ENCODE peak calls at places on chromosomes 6 and 20, in nine cellular contexts. One of them, this sample, is unnamed.

GRCh38 chr6:804771-805170 is 111.8 kb upstream of the EXOC2 start:
- DNase-seq in brain microvascular endothelial cell: no peak
- DNase-seq in tibial nerve: no peak
- DNase-seq in HL-60: no peak
- DNase-seq in tibial artery: no peak
- DNase-seq in CD4-positive, alpha-beta T cell: no peak
- DNase-seq in HCT116: no peak
- DNase-seq in HepG2: no peak
- DNase-seq in transverse colon: no peak
- DNase-seq in this sample: no peak

GRCh38 chr6:122268394-122268793 is 131.1 kb upstream of the HSF2 start:
- DNase-seq in HL-60: no peak
- DNase-seq in HepG2: no peak
- DNase-seq in CD4-positive, alpha-beta T cell: no peak
- DNase-seq in transverse colon: no peak
- DNase-seq in tibial artery: no peak
- DNase-seq in brain microvascular endothelial cell: no peak
- DNase-seq in tibial nerve: no peak
- DNase-seq in HCT116: no peak
- DNase-seq in this sample: no peak

GRCh38 chr6:120378582-120379220 is 955.6 kb downstream of the TBC1D32 start:
- DNase-seq in brain microvascular endothelial cell: no peak
- DNase-seq in HepG2: peak; percentile 72
- DNase-seq in HL-60: peak; percentile 5
- DNase-seq in HCT116: peak; percentile 70
- DNase-seq in CD4-positive, alpha-beta T cell: no peak
- DNase-seq in tibial nerve: no peak
- DNase-seq in tibial artery: no peak
- DNase-seq in transverse colon: no peak
- DNase-seq in this sample: no peak

GRCh38 chr20:61556116-61556515 is 304.1 kb downstream of the CDH4 start:
- DNase-seq in brain microvascular endothelial cell: peak; percentile 46
- DNase-seq in HepG2: no peak
- DNase-seq in HCT116: no peak
- DNase-seq in CD4-positive, alpha-beta T cell: no peak
- DNase-seq in HL-60: no peak
- DNase-seq in tibial artery: no peak
- DNase-seq in tibial nerve: no peak
- DNase-seq in transverse colon: no peak
- DNase-seq in this sample: no peak

GRCh38 chr6:96899019-96899418 is 1.3 kb upstream of the NDUFAF4 start:
- DNase-seq in tibial artery: no peak
- DNase-seq in CD4-positive, alpha-beta T cell: no peak
- DNase-seq in HCT116: peak; percentile 37
- DNase-seq in HepG2: peak; percentile 19
- DNase-seq in HL-60: peak; percentile 13
- DNase-seq in transverse colon: peak; percentile 23
- DNase-seq in tibial nerve: peak; percentile 46
- DNase-seq in brain microvascular endothelial cell: peak; percentile 44
- DNase-seq in this sample: no peak

GRCh38 chr20:48846516-48847492 is 19.0 kb upstream of the PREX1 start:
- DNase-seq in brain microvascular endothelial cell: no peak
- DNase-seq in tibial artery: no peak
- DNase-seq in HL-60: peak; percentile 61
- DNase-seq in HCT116: no peak
- DNase-seq in CD4-positive, alpha-beta T cell: no peak
- DNase-seq in tibial nerve: no peak
- DNase-seq in HepG2: no peak
- DNase-seq in transverse colon: peak; percentile 27
- DNase-seq in this sample: no peak

GRCh38 chr6:35973670-35974222 is 50.7 kb downstream of the SLC26A8 start:
- DNase-seq in HCT116: no peak
- DNase-seq in HepG2: peak; percentile 93
- DNase-seq in HL-60: no peak
- DNase-seq in tibial artery: no peak
- DNase-seq in brain microvascular endothelial cell: no peak
- DNase-seq in tibial nerve: no peak
- DNase-seq in CD4-positive, alpha-beta T cell: no peak
- DNase-seq in transverse colon: peak; percentile 41
- DNase-seq in this sample: peak; percentile 68

GRCh38 chr20:10404023-10404628 is 29.9 kb downstream of the MKKS start:
- DNase-seq in transverse colon: no peak
- DNase-seq in CD4-positive, alpha-beta T cell: no peak
- DNase-seq in HCT116: no peak
- DNase-seq in HL-60: peak; percentile 60
- DNase-seq in tibial artery: no peak
- DNase-seq in brain microvascular endothelial cell: no peak
- DNase-seq in HepG2: no peak
- DNase-seq in tibial nerve: no peak
- DNase-seq in this sample: no peak

GRCh38 chr20:33650753-33651561 is 11.2 kb upstream of the C20orf144 start:
- DNase-seq in transverse colon: peak; percentile 64
- DNase-seq in brain microvascular endothelial cell: no peak
- DNase-seq in CD4-positive, alpha-beta T cell: no peak
- DNase-seq in tibial nerve: no peak
- DNase-seq in HepG2: no peak
- DNase-seq in tibial artery: no peak
- DNase-seq in HL-60: no peak
- DNase-seq in HCT116: no peak
- DNase-seq in this sample: no peak

GRCh38 chr6:97586344-97586743 is 303.3 kb upstream of the MMS22L start:
- DNase-seq in tibial nerve: no peak
- DNase-seq in tibial artery: no peak
- DNase-seq in brain microvascular endothelial cell: peak; percentile 3
- DNase-seq in HepG2: peak; percentile 0
- DNase-seq in transverse colon: no peak
- DNase-seq in HL-60: no peak
- DNase-seq in HCT116: no peak
- DNase-seq in CD4-positive, alpha-beta T cell: no peak
- DNase-seq in this sample: no peak

GRCh38 chr6:169852504-169853195 is 101.2 kb downstream of the ERMARD start:
- DNase-seq in HepG2: no peak
- DNase-seq in transverse colon: no peak
- DNase-seq in HL-60: no peak
- DNase-seq in HCT116: no peak
- DNase-seq in tibial artery: no peak
- DNase-seq in CD4-positive, alpha-beta T cell: no peak
- DNase-seq in brain microvascular endothelial cell: no peak
- DNase-seq in tibial nerve: no peak
- DNase-seq in this sample: no peak

GRCh38 chr6:1702580-1703051 is 92.9 kb downstream of the FOXC1 start:
- DNase-seq in HCT116: no peak
- DNase-seq in transverse colon: no peak
- DNase-seq in CD4-positive, alpha-beta T cell: no peak
- DNase-seq in brain microvascular endothelial cell: no peak
- DNase-seq in HL-60: no peak
- DNase-seq in HepG2: peak; percentile 84
- DNase-seq in tibial nerve: no peak
- DNase-seq in tibial artery: no peak
- DNase-seq in this sample: no peak

GRCh38 chr20:47020231-47020630 is 125.6 kb downstream of the EYA2 start:
- DNase-seq in tibial artery: no peak
- DNase-seq in HL-60: no peak
- DNase-seq in HCT116: no peak
- DNase-seq in HepG2: no peak
- DNase-seq in brain microvascular endothelial cell: no peak
- DNase-seq in CD4-positive, alpha-beta T cell: no peak
- DNase-seq in transverse colon: no peak
- DNase-seq in tibial nerve: no peak
- DNase-seq in this sample: no peak

GRCh38 chr6:43997342-43997677 is 129.9 kb downstream of the MRPL14 start:
- DNase-seq in transverse colon: peak; percentile 57
- DNase-seq in HepG2: no peak
- DNase-seq in tibial nerve: no peak
- DNase-seq in brain microvascular endothelial cell: no peak
- DNase-seq in HL-60: no peak
- DNase-seq in HCT116: no peak
- DNase-seq in tibial artery: no peak
- DNase-seq in CD4-positive, alpha-beta T cell: no peak
- DNase-seq in this sample: no peak

DNA sequence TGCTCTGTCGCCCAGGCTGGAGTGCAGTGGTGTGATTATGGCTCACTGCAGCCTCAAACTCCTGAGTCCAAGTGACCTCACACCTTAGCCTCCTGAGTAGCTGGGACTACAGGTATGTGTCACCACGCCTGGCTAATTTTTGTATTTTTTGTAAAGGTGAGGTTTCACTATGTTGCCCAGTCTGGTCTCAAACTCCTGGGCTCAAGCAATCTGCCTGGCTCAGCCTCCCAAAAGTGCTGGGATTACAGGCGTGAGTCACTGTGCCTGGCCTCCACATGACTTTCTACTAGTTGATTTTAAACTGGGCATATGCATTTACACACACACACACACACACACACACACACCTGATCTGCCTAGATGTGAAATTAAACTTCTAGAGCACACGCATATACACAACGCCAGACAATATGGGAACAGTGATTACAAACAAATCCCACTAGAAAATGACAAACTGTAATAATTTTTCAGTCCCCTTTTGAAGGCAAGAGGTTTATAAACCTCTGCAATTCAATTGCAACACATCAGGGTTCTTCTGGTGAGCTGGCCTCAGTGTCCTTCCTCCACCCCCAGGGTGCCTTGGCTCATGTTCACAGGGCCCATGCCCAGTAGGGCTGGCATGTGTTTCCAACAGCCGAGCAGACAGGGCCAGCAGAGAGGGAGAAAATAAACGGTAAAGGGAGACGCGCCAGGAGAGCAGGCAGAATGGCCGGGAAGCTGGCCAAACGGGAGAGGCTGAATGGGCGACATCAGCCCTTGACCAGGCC is 31.2 kb downstream of the PARD6B start:
- DNase-seq in HCT116: no peak
- DNase-seq in tibial nerve: no peak
- DNase-seq in HL-60: no peak
- DNase-seq in tibial artery: peak; percentile 92
- DNase-seq in brain microvascular endothelial cell: peak; percentile 52
- DNase-seq in HepG2: peak; percentile 34
- DNase-seq in transverse colon: peak; percentile 62
- DNase-seq in CD4-positive, alpha-beta T cell: no peak
- DNase-seq in this sample: peak; percentile 95
- H3K27ac ChIP-seq in HCT116: peak overlapping the region; percentile 92
- H3K27ac ChIP-seq in tibial nerve: no peak overlapping the region
- H3K27ac ChIP-seq in HL-60: no peak overlapping the region
- H3K27ac ChIP-seq in tibial artery: peak overlapping the region; percentile 24
- H3K27ac ChIP-seq in brain microvascular endothelial cell: no peak overlapping the region
- H3K27ac ChIP-seq in HepG2: peak overlapping the region; percentile 66
- H3K27ac ChIP-seq in transverse colon: peak overlapping the region; percentile 79
- H3K27ac ChIP-seq in CD4-positive, alpha-beta T cell: no peak overlapping the region
- H3K27ac ChIP-seq in this sample: peak overlapping the region; percentile 70

DNA sequence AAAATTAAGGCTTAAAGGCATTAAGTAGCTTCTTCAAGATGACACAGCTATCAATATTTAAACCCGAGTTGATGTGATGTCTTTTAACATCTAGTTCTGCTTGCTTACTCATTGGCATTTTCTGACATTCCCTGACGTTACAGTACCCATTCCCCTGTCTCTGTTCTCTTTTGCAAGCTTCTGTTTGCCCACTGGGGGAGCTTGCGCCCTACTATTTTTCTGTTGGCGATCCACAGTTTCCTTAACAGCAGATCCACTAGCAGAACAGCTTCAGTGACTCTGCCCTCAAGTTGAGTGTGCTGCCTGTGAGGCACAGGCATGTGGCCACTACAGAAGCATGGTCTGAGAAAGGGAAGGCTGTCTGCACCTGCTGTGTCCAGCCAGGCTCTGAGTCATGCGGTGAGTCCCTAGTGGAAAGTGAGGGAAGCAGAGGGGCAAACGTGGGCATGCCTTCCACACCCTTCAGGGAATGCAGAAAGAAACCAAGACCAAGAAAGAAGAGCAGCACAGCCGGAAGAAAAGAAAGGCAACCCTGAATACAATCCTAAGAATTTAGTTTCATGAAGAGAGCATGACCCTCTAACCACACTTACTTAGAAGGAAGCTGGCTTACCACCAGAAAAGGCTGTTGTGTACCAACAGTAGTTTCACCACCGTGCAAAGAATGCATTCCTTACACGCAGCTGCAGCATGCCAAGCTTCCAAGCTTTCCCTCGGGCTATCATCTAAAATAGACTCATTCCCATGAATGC is 97.7 kb upstream of the VGLL2 start:
- DNase-seq in tibial artery: no peak
- DNase-seq in HepG2: no peak
- DNase-seq in brain microvascular endothelial cell: no peak
- DNase-seq in tibial nerve: no peak
- DNase-seq in HL-60: no peak
- DNase-seq in transverse colon: no peak
- DNase-seq in HCT116: peak; percentile 6
- DNase-seq in CD4-positive, alpha-beta T cell: no peak
- DNase-seq in this sample: no peak
- TF ChIP-seq CTCF in tibial artery: no peak
- TF ChIP-seq CTCF in HepG2: peak; percentile 16
- TF ChIP-seq CTCF in brain microvascular endothelial cell: peak; percentile 30
- TF ChIP-seq CTCF in tibial nerve: no peak
- TF ChIP-seq CTCF in HL-60: no peak
- TF ChIP-seq CTCF in transverse colon: no peak
- TF ChIP-seq CTCF in HCT116: peak; percentile 48
- TF ChIP-seq CTCF in CD4-positive, alpha-beta T cell: no peak
- TF ChIP-seq CTCF in this sample: no peak

DNA sequence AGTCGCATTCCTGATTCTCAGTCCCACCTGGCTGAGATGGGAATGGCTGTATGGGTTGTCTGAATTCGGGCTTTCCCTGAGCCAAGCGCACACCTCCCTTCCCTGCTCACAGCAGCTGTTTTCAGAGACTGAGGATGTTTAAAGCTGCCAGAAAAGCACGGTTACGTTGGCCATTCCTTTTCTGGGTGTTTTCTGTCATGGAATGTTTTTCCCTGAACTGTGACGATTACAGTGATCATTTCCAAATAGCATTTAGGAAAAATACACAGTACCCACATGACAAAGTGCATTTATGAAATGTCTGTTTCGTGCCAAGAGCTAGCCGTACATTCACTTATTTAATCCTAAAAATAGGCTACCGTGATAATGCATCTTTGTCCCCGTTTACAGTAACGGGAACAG is 36.7 kb downstream of the SYNJ2 start:
- DNase-seq in HepG2: no peak
- DNase-seq in HCT116: no peak
- DNase-seq in brain microvascular endothelial cell: no peak
- DNase-seq in CD4-positive, alpha-beta T cell: no peak
- DNase-seq in tibial nerve: no peak
- DNase-seq in HL-60: no peak
- DNase-seq in transverse colon: no peak
- DNase-seq in tibial artery: peak; percentile 67
- DNase-seq in this sample: no peak
- H3K27ac ChIP-seq in HepG2: peak overlapping the region; percentile 18
- H3K27ac ChIP-seq in HCT116: no peak overlapping the region
- H3K27ac ChIP-seq in brain microvascular endothelial cell: peak overlapping the region; percentile 82
- H3K27ac ChIP-seq in CD4-positive, alpha-beta T cell: no peak overlapping the region
- H3K27ac ChIP-seq in tibial nerve: no peak overlapping the region
- H3K27ac ChIP-seq in HL-60: no peak overlapping the region
- H3K27ac ChIP-seq in transverse colon: peak overlapping the region; percentile 61
- H3K27ac ChIP-seq in tibial artery: peak overlapping the region; percentile 80
- H3K27ac ChIP-seq in this sample: no peak overlapping the region

DNA sequence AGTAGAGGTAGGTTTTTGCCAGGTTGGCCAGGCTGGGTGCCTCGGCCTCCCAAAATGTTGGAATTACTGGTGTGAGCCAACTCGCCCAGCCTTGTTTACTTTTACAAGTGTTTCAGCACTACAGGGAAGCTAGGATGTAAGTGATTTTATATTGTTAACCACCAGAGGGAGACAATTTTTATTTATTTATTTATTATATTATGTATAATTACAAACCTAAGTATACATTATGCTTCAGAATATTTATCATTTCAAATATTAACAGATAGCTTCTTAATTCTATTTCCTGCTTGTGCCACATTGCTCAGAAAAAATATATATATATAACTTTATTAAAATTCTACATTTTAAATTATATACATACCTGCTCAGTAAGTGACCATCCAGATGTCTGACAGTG is 9.8 kb downstream of the MMUT start:
- DNase-seq in HCT116: no peak
- DNase-seq in HL-60: no peak
- DNase-seq in transverse colon: no peak
- DNase-seq in HepG2: peak; percentile 6
- DNase-seq in CD4-positive, alpha-beta T cell: no peak
- DNase-seq in brain microvascular endothelial cell: no peak
- DNase-seq in tibial artery: no peak
- DNase-seq in tibial nerve: no peak
- DNase-seq in this sample: no peak
- TF ChIP-seq CTCF in HCT116: peak; percentile 6
- TF ChIP-seq CTCF in HL-60: no peak
- TF ChIP-seq CTCF in transverse colon: peak; percentile 34
- TF ChIP-seq CTCF in HepG2: peak; percentile 21
- TF ChIP-seq CTCF in CD4-positive, alpha-beta T cell: peak; percentile 42
- TF ChIP-seq CTCF in brain microvascular endothelial cell: peak; percentile 36
- TF ChIP-seq CTCF in tibial artery: no peak
- TF ChIP-seq CTCF in tibial nerve: no peak
- TF ChIP-seq CTCF in this sample: peak; percentile 35